ENCODE peak calls at places on chromosomes 4 and X, in eight cellular contexts. D, R, T, E, I, M, O and C are unnamed samples.
A peak's percentile ranks its signal among the peaks of the same experiment; 100 is the strongest.

GRCh38 chr4:129998436-129999150 is 902.6 kb downstream of the C4orf33 start:
- DNase-seq in I (no peak), R (no peak), E (no peak), O (no peak), T (no peak), M (no peak), D (no peak), C (no peak)

GRCh38 chr4:173168396-173169177 is at the start of gene GALNT7:
- DNase-seq in R (no peak), E (peak; percentile 94), M (peak; percentile 86), D (peak; percentile 56), O (peak; percentile 89), T (peak; percentile 61), I (no peak), C (no peak)

GRCh38 chr4:88533088-88533790 is 9.7 kb upstream of the PYURF start:
- DNase-seq in I (peak; percentile 55), T (no peak), D (no peak), R (peak; percentile 45), M (no peak), O (no peak), E (peak; percentile 64), C (no peak)

GRCh38 chrX:77977518-77977917 is 8.1 kb upstream of the PGAM4 start:
- DNase-seq in I (no peak), E (no peak), D (no peak), M (no peak), R (no peak), O (no peak), T (no peak), C (no peak)

GRCh38 chr4:142544014-142544413 is 302.1 kb downstream of the INPP4B start:
- DNase-seq in E (no peak), D (no peak), T (no peak), M (no peak), O (no peak), R (no peak), I (no peak), C (no peak)

GRCh38 chrX:45322382-45322781 is 121.7 kb upstream of the DIPK2B start:
- DNase-seq in I (peak; percentile 79), M (peak; percentile 0), O (no peak), E (peak; percentile 59), T (no peak), D (no peak), R (no peak), C (peak; percentile 57)

GRCh38 chrX:115067812-115068211 is 50.4 kb upstream of the IL13RA2 start:
- DNase-seq in E (no peak), I (peak; percentile 15), R (no peak), M (no peak), T (no peak), D (no peak), O (no peak), C (peak; percentile 8)

GRCh38 chr4:181646864-181647263 is 596.3 kb upstream of the TENM3 start:
- DNase-seq in O (no peak), R (no peak), I (no peak), D (no peak), E (no peak), T (no peak), M (no peak), C (no peak)

GRCh38 chr4:141464366-141464765 is 172.0 kb upstream of the IL15 start:
- DNase-seq in T (no peak), M (no peak), O (no peak), R (no peak), E (no peak), D (no peak), I (no peak), C (no peak)

GRCh38 chr4:157824006-157824405 is 348.8 kb downstream of the GASK1B start:
- DNase-seq in M (no peak), E (no peak), R (no peak), I (no peak), D (no peak), O (peak; percentile 70), T (no peak), C (no peak)

DNA sequence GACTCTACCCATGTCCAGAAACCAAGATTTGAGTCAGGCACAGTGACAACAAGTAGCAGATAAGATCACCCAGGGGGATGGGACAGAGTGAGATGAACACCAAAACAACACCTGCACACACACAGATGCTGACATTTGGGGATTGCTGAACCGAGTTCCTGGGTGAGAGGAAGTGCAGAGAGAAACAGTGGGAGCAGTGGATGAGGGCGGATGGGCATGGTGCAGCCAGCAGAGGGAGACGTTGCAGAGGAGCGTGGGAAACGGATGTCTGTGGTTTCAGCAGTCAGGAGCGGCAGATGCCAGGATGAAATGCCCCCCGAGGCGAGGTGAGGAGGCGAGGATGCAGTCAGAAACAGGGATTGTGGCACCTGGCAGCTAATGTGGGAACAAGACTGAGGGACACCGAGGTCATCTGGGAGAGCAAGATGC is 78.6 kb upstream of the STS start:
- DNase-seq in O (no peak), M (peak; percentile 21), R (no peak), E (peak; percentile 79), I (peak; percentile 7), D (no peak), T (no peak), C (no peak)
- TF ChIP-seq CTCF in O (no peak), M (peak; percentile 30), R (no peak), E (peak; percentile 79), I (peak; percentile 47), D (no peak), T (no peak), C (peak; percentile 10)

GRCh38 chr4:27662426-27662825 is 801.8 kb downstream of the STIM2 start:
- DNase-seq in M (no peak), E (no peak), O (no peak), D (no peak), R (no peak), I (no peak), T (no peak), C (no peak)

GRCh38 chr4:27668001-27668400 is 807.4 kb downstream of the STIM2 start:
- DNase-seq in I (no peak), M (no peak), R (no peak), E (no peak), O (no peak), D (no peak), T (no peak), C (no peak)

GRCh38 chr4:27666943-27667342 is 806.3 kb downstream of the STIM2 start:
- DNase-seq in T (no peak), R (no peak), D (no peak), O (no peak), M (no peak), I (peak; percentile 2), E (peak; percentile 57), C (no peak)
- TF ChIP-seq CTCF in T (no peak), R (no peak), D (peak; percentile 14), O (no peak), M (no peak), I (peak; percentile 5), E (peak; percentile 59), C (no peak)

GRCh38 chr4:6513678-6514077 is 41.3 kb upstream of the PPP2R2C start:
- DNase-seq in R (no peak), T (no peak), D (no peak), O (no peak), I (no peak), E (no peak), M (no peak), C (no peak)

GRCh38 chr4:6516762-6517161 is 44.3 kb upstream of the PPP2R2C start:
- DNase-seq in M (no peak), D (peak; percentile 48), T (no peak), R (no peak), O (no peak), I (no peak), E (no peak), C (no peak)

GRCh38 chr4:6516281-6516680 is 43.9 kb upstream of the PPP2R2C start:
- DNase-seq in D (no peak), E (no peak), R (no peak), O (no peak), M (no peak), T (no peak), I (no peak), C (no peak)

GRCh38 chr4:6520051-6520450 is 47.6 kb upstream of the PPP2R2C start:
- DNase-seq in O (no peak), T (no peak), I (no peak), R (no peak), M (no peak), D (no peak), E (no peak), C (no peak)

DNA sequence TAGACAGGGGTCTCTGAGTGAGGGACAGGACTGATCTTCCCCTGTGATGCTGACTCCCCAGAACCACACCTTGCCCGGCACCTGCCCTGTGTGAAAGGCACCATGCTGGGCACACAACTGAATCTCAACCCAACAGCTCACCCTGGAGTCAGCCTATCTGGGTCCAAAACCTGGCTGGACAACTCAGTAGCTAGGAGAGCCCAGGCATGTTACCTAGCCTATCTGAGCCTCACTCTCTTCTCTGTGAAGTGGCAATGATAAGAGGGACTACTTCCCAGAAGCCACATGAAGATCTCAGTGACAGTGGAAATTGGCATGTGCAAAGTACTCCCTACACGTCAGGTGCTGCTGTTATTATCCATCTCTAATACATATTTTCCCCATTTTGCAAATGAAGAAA is 44.8 kb upstream of the PPP2R2C start:
- DNase-seq in R (no peak), D (no peak), O (no peak), M (no peak), T (no peak), I (no peak), E (no peak), C (no peak)
- TF ChIP-seq CTCF in R (no peak), D (no peak), O (no peak), M (no peak), T (no peak), I (no peak), E (no peak), C (no peak)

GRCh38 chr4:23382880-23383279 is 507.0 kb downstream of the PPARGC1A start:
- DNase-seq in E (no peak), D (no peak), I (no peak), O (no peak), R (no peak), M (no peak), T (no peak), C (no peak)

GRCh38 chr4:23384741-23385140 is 505.1 kb downstream of the PPARGC1A start:
- DNase-seq in O (no peak), R (no peak), M (no peak), T (no peak), D (no peak), E (no peak), I (no peak), C (no peak)

GRCh38 chr4:23388259-23388658 is 501.6 kb downstream of the PPARGC1A start:
- DNase-seq in E (no peak), I (no peak), R (no peak), D (no peak), M (no peak), T (no peak), O (no peak), C (no peak)

GRCh38 chr4:23392860-23393458 is 496.9 kb downstream of the PPARGC1A start:
- DNase-seq in O (no peak), D (no peak), T (no peak), M (no peak), R (no peak), E (no peak), I (no peak), C (no peak)

DNA sequence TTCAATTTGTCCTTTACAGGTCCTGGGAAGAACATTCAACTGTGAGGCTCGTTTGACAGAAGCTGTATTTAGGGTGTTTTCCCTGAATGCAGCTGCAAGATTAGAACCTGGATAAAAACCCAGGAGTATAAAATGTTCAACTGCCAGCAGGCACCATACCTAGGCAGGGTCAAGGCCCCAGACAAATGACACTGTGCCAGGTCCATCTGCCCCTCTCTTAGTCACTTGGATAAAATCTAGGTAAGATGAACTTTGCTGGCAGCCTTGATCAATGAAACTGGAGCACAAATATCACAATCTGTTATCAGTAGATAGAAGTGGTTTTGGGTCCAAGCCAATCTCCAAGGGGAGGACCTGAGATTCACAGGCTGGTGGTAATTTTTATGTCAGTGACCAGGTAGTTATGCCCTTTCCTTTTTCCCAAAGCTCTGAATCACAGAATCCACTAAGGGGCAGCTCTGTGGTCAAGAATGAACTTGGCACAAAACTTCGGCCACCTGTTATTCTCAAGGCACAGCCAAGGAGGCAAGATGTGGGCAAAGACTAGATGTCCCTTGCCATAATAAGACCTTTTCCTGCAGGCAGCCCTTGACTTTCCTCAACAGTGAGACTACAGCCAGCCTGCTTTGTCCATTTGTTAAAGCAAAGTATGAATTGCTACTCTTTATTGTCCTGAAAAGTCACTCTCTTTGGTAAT is 501.0 kb downstream of the PPARGC1A start:
- DNase-seq in I (no peak), E (no peak), O (no peak), D (no peak), T (no peak), M (no peak), R (no peak), C (no peak)
- TF ChIP-seq CTCF in I (no peak), E (no peak), O (no peak), D (no peak), T (no peak), M (no peak), R (no peak), C (no peak)